ENCODE peak calls at places on chromosomes 16 and 17, in seven cellular contexts. One of them, this sample, is unnamed.

GRCh38 chr16:67298277-67298676 is 18.9 kb downstream of the PLEKHG4 start:
- DNase-seq in mesothelial cell of epicardium: no peak
- DNase-seq in astrocyte of the spinal cord: no peak
- DNase-seq in nephron progenitor cell: no peak
- DNase-seq in left ventricle myocardium superior: no peak
- DNase-seq in PC-9: no peak
- DNase-seq in left lobe of liver: no peak
- DNase-seq in this sample: no peak

GRCh38 chr16:89945654-89946053 is 2.9 kb upstream of the DEF8 start:
- DNase-seq in astrocyte of the spinal cord: no peak
- DNase-seq in mesothelial cell of epicardium: no peak
- DNase-seq in left lobe of liver: no peak
- DNase-seq in nephron progenitor cell: no peak
- DNase-seq in PC-9: no peak
- DNase-seq in left ventricle myocardium superior: no peak
- DNase-seq in this sample: no peak

GRCh38 chr16:72124761-72125634 is 31.4 kb downstream of the DHX38 start:
- DNase-seq in PC-9: peak; percentile 39
- DNase-seq in left ventricle myocardium superior: peak; percentile 70
- DNase-seq in left lobe of liver: peak; percentile 68
- DNase-seq in astrocyte of the spinal cord: peak; percentile 75
- DNase-seq in mesothelial cell of epicardium: peak; percentile 82
- DNase-seq in nephron progenitor cell: peak; percentile 79
- DNase-seq in this sample: peak; percentile 74

GRCh38 chr16:30358990-30359870 is 4.1 kb upstream of the CD2BP2 start:
- DNase-seq in mesothelial cell of epicardium: no peak
- DNase-seq in PC-9: no peak
- DNase-seq in nephron progenitor cell: no peak
- DNase-seq in astrocyte of the spinal cord: no peak
- DNase-seq in left lobe of liver: no peak
- DNase-seq in left ventricle myocardium superior: peak; percentile 0
- DNase-seq in this sample: no peak

GRCh38 chr16:3143598-3144330 is 8.9 kb downstream of the ZNF213 start:
- DNase-seq in astrocyte of the spinal cord: no peak
- DNase-seq in mesothelial cell of epicardium: no peak
- DNase-seq in PC-9: peak; percentile 5
- DNase-seq in nephron progenitor cell: no peak
- DNase-seq in left lobe of liver: peak; percentile 95
- DNase-seq in left ventricle myocardium superior: peak; percentile 75
- DNase-seq in this sample: peak; percentile 50

GRCh38 chr16:68040506-68041288 is 17.6 kb downstream of the DUS2 start:
- DNase-seq in nephron progenitor cell: peak; percentile 88
- DNase-seq in left lobe of liver: peak; percentile 87
- DNase-seq in left ventricle myocardium superior: peak; percentile 89
- DNase-seq in PC-9: peak; percentile 55
- DNase-seq in astrocyte of the spinal cord: peak; percentile 61
- DNase-seq in mesothelial cell of epicardium: peak; percentile 82
- DNase-seq in this sample: peak; percentile 86

GRCh38 chr16:13307255-13307654 is 405.9 kb downstream of the SHISA9 start:
- DNase-seq in nephron progenitor cell: no peak
- DNase-seq in mesothelial cell of epicardium: no peak
- DNase-seq in astrocyte of the spinal cord: peak; percentile 92
- DNase-seq in left lobe of liver: no peak
- DNase-seq in left ventricle myocardium superior: no peak
- DNase-seq in PC-9: peak; percentile 99
- DNase-seq in this sample: no peak

GRCh38 chr17:63436523-63437110 is 9.5 kb downstream of the CYB561 start:
- DNase-seq in left ventricle myocardium superior: no peak
- DNase-seq in mesothelial cell of epicardium: no peak
- DNase-seq in PC-9: no peak
- DNase-seq in nephron progenitor cell: no peak
- DNase-seq in left lobe of liver: no peak
- DNase-seq in astrocyte of the spinal cord: no peak
- DNase-seq in this sample: peak; percentile 38

GRCh38 chr17:67151717-67152116 is 93.3 kb downstream of the HELZ start:
- DNase-seq in nephron progenitor cell: no peak
- DNase-seq in mesothelial cell of epicardium: no peak
- DNase-seq in left ventricle myocardium superior: no peak
- DNase-seq in astrocyte of the spinal cord: peak; percentile 58
- DNase-seq in left lobe of liver: no peak
- DNase-seq in PC-9: no peak
- DNase-seq in this sample: no peak

GRCh38 chr17:17990282-17990681 is 17.6 kb downstream of the DRC3 start:
- DNase-seq in astrocyte of the spinal cord: no peak
- DNase-seq in PC-9: peak; percentile 85
- DNase-seq in mesothelial cell of epicardium: no peak
- DNase-seq in left ventricle myocardium superior: no peak
- DNase-seq in left lobe of liver: no peak
- DNase-seq in nephron progenitor cell: no peak
- DNase-seq in this sample: no peak

GRCh38 chr16:85674418-85674755 is 14.4 kb downstream of the GINS2 start:
- DNase-seq in mesothelial cell of epicardium: no peak
- DNase-seq in left ventricle myocardium superior: no peak
- DNase-seq in nephron progenitor cell: no peak
- DNase-seq in left lobe of liver: no peak
- DNase-seq in astrocyte of the spinal cord: no peak
- DNase-seq in PC-9: no peak
- DNase-seq in this sample: no peak

GRCh38 chr17:75584358-75585175 is 3.0 kb upstream of the MYO15B start:
- DNase-seq in nephron progenitor cell: no peak
- DNase-seq in PC-9: no peak
- DNase-seq in astrocyte of the spinal cord: no peak
- DNase-seq in left lobe of liver: no peak
- DNase-seq in mesothelial cell of epicardium: no peak
- DNase-seq in left ventricle myocardium superior: no peak
- DNase-seq in this sample: no peak

GRCh38 chr17:4490109-4490591 is 8.5 kb upstream of the SPNS2 start:
- DNase-seq in left ventricle myocardium superior: no peak
- DNase-seq in left lobe of liver: no peak
- DNase-seq in PC-9: peak; percentile 87
- DNase-seq in nephron progenitor cell: no peak
- DNase-seq in mesothelial cell of epicardium: no peak
- DNase-seq in astrocyte of the spinal cord: no peak
- DNase-seq in this sample: no peak

GRCh38 chr17:33642002-33642401 is 348.9 kb upstream of the ASIC2 start:
- DNase-seq in left ventricle myocardium superior: no peak
- DNase-seq in nephron progenitor cell: no peak
- DNase-seq in PC-9: no peak
- DNase-seq in mesothelial cell of epicardium: no peak
- DNase-seq in left lobe of liver: no peak
- DNase-seq in astrocyte of the spinal cord: no peak
- DNase-seq in this sample: no peak

GRCh38 chr16:65648111-65648510 is 526.2 kb upstream of the CDH11 start:
- DNase-seq in nephron progenitor cell: no peak
- DNase-seq in left lobe of liver: no peak
- DNase-seq in mesothelial cell of epicardium: no peak
- DNase-seq in PC-9: no peak
- DNase-seq in astrocyte of the spinal cord: no peak
- DNase-seq in left ventricle myocardium superior: no peak
- DNase-seq in this sample: no peak

GRCh38 chr16:3458278-3458851 is 14.9 kb downstream of the NAA60 start:
- DNase-seq in left ventricle myocardium superior: peak; percentile 53
- DNase-seq in left lobe of liver: no peak
- DNase-seq in mesothelial cell of epicardium: peak; percentile 46
- DNase-seq in PC-9: no peak
- DNase-seq in astrocyte of the spinal cord: peak; percentile 29
- DNase-seq in nephron progenitor cell: no peak
- DNase-seq in this sample: no peak

GRCh38 chr17:74892974-74893911 is at the start of gene FADS6:
- DNase-seq in left ventricle myocardium superior: no peak
- DNase-seq in PC-9: no peak
- DNase-seq in mesothelial cell of epicardium: no peak
- DNase-seq in left lobe of liver: peak; percentile 74
- DNase-seq in nephron progenitor cell: peak; percentile 60
- DNase-seq in astrocyte of the spinal cord: no peak
- DNase-seq in this sample: no peak

GRCh38 chr16:51276335-51276734 is 125.3 kb upstream of the SALL1 start:
- DNase-seq in PC-9: no peak
- DNase-seq in astrocyte of the spinal cord: no peak
- DNase-seq in left lobe of liver: no peak
- DNase-seq in nephron progenitor cell: no peak
- DNase-seq in mesothelial cell of epicardium: no peak
- DNase-seq in left ventricle myocardium superior: no peak
- DNase-seq in this sample: no peak

GRCh38 chr16:84931506-84931905 is 79.8 kb downstream of the ZDHHC7 start:
- DNase-seq in mesothelial cell of epicardium: no peak
- DNase-seq in PC-9: no peak
- DNase-seq in nephron progenitor cell: no peak
- DNase-seq in left lobe of liver: no peak
- DNase-seq in astrocyte of the spinal cord: no peak
- DNase-seq in left ventricle myocardium superior: no peak
- DNase-seq in this sample: no peak

GRCh38 chr17:55318715-55319487 is 54.1 kb downstream of the HLF start:
- DNase-seq in mesothelial cell of epicardium: no peak
- DNase-seq in left ventricle myocardium superior: no peak
- DNase-seq in nephron progenitor cell: no peak
- DNase-seq in PC-9: no peak
- DNase-seq in astrocyte of the spinal cord: no peak
- DNase-seq in left lobe of liver: peak; percentile 43
- DNase-seq in this sample: no peak

GRCh38 chr16:2095918-2096582 is 39.6 kb downstream of the PKD1 start:
- DNase-seq in left lobe of liver: no peak
- DNase-seq in left ventricle myocardium superior: no peak
- DNase-seq in astrocyte of the spinal cord: no peak
- DNase-seq in nephron progenitor cell: no peak
- DNase-seq in PC-9: no peak
- DNase-seq in mesothelial cell of epicardium: no peak
- DNase-seq in this sample: no peak

GRCh38 chr17:61536417-61536955 is 54.5 kb downstream of the NACA2 start:
- DNase-seq in left ventricle myocardium superior: no peak
- DNase-seq in left lobe of liver: no peak
- DNase-seq in nephron progenitor cell: no peak
- DNase-seq in astrocyte of the spinal cord: no peak
- DNase-seq in PC-9: no peak
- DNase-seq in mesothelial cell of epicardium: no peak
- DNase-seq in this sample: no peak

GRCh38 chr16:24273511-24273910 is 17.4 kb downstream of the CACNG3 start:
- DNase-seq in PC-9: peak; percentile 63
- DNase-seq in mesothelial cell of epicardium: no peak
- DNase-seq in left lobe of liver: no peak
- DNase-seq in astrocyte of the spinal cord: no peak
- DNase-seq in left ventricle myocardium superior: no peak
- DNase-seq in nephron progenitor cell: no peak
- DNase-seq in this sample: no peak

GRCh38 chr16:78072275-78072674 is 27.2 kb upstream of the WWOX start:
- DNase-seq in astrocyte of the spinal cord: no peak
- DNase-seq in left lobe of liver: no peak
- DNase-seq in mesothelial cell of epicardium: no peak
- DNase-seq in left ventricle myocardium superior: no peak
- DNase-seq in nephron progenitor cell: no peak
- DNase-seq in PC-9: no peak
- DNase-seq in this sample: no peak

GRCh38 chr16:16915771-16916170 is 536.8 kb downstream of the NPIPA7 start:
- DNase-seq in left lobe of liver: no peak
- DNase-seq in astrocyte of the spinal cord: no peak
- DNase-seq in nephron progenitor cell: no peak
- DNase-seq in mesothelial cell of epicardium: no peak
- DNase-seq in left ventricle myocardium superior: no peak
- DNase-seq in PC-9: no peak
- DNase-seq in this sample: no peak

GRCh38 chr17:17071531-17072360 is 29.5 kb downstream of the MPRIP start:
- DNase-seq in astrocyte of the spinal cord: no peak
- DNase-seq in PC-9: no peak
- DNase-seq in left lobe of liver: no peak
- DNase-seq in left ventricle myocardium superior: no peak
- DNase-seq in mesothelial cell of epicardium: no peak
- DNase-seq in nephron progenitor cell: no peak
- DNase-seq in this sample: peak; percentile 8

GRCh38 chr16:49484936-49485335 is 111.3 kb downstream of the C16orf78 start:
- DNase-seq in astrocyte of the spinal cord: no peak
- DNase-seq in left ventricle myocardium superior: no peak
- DNase-seq in PC-9: no peak
- DNase-seq in left lobe of liver: no peak
- DNase-seq in mesothelial cell of epicardium: no peak
- DNase-seq in nephron progenitor cell: no peak
- DNase-seq in this sample: no peak

GRCh38 chr16:30398660-30399434 is 3.6 kb downstream of the ZNF48 start:
- DNase-seq in nephron progenitor cell: no peak
- DNase-seq in astrocyte of the spinal cord: no peak
- DNase-seq in left lobe of liver: no peak
- DNase-seq in mesothelial cell of epicardium: no peak
- DNase-seq in left ventricle myocardium superior: no peak
- DNase-seq in PC-9: no peak
- DNase-seq in this sample: no peak

GRCh38 chr17:45149669-45150603 is 1.7 kb downstream of the HEXIM1 start:
- DNase-seq in mesothelial cell of epicardium: peak; percentile 58
- DNase-seq in left ventricle myocardium superior: peak; percentile 77
- DNase-seq in astrocyte of the spinal cord: peak; percentile 59
- DNase-seq in nephron progenitor cell: peak; percentile 58
- DNase-seq in PC-9: peak; percentile 58
- DNase-seq in left lobe of liver: no peak
- DNase-seq in this sample: peak; percentile 72

GRCh38 chr17:4472281-4472680 is 26.4 kb upstream of the SPNS2 start:
- DNase-seq in PC-9: no peak
- DNase-seq in left ventricle myocardium superior: no peak
- DNase-seq in mesothelial cell of epicardium: no peak
- DNase-seq in astrocyte of the spinal cord: no peak
- DNase-seq in left lobe of liver: no peak
- DNase-seq in nephron progenitor cell: no peak
- DNase-seq in this sample: no peak

GRCh38 chr17:17353625-17354484 is 50.7 kb downstream of the NT5M start:
- DNase-seq in left lobe of liver: no peak
- DNase-seq in left ventricle myocardium superior: no peak
- DNase-seq in nephron progenitor cell: no peak
- DNase-seq in mesothelial cell of epicardium: no peak
- DNase-seq in astrocyte of the spinal cord: no peak
- DNase-seq in PC-9: no peak
- DNase-seq in this sample: no peak

GRCh38 chr17:31715436-31715835 is 143.6 kb downstream of the COPRS start:
- DNase-seq in PC-9: no peak
- DNase-seq in left lobe of liver: no peak
- DNase-seq in astrocyte of the spinal cord: no peak
- DNase-seq in mesothelial cell of epicardium: no peak
- DNase-seq in nephron progenitor cell: no peak
- DNase-seq in left ventricle myocardium superior: no peak
- DNase-seq in this sample: no peak

GRCh38 chr16:58487566-58488351 is 12.2 kb upstream of the NDRG4 start:
- DNase-seq in mesothelial cell of epicardium: peak; percentile 93
- DNase-seq in PC-9: peak; percentile 58
- DNase-seq in left ventricle myocardium superior: peak; percentile 93
- DNase-seq in nephron progenitor cell: peak; percentile 94
- DNase-seq in astrocyte of the spinal cord: peak; percentile 73
- DNase-seq in left lobe of liver: peak; percentile 78
- DNase-seq in this sample: peak; percentile 90

GRCh38 chr17:40103082-40103741 is 2.8 kb upstream of the NR1D1 start:
- DNase-seq in mesothelial cell of epicardium: no peak
- DNase-seq in left ventricle myocardium superior: no peak
- DNase-seq in PC-9: no peak
- DNase-seq in left lobe of liver: no peak
- DNase-seq in nephron progenitor cell: no peak
- DNase-seq in astrocyte of the spinal cord: no peak
- DNase-seq in this sample: no peak

GRCh38 chr17:79950306-79950705 is 85.4 kb downstream of the TBC1D16 start:
- DNase-seq in nephron progenitor cell: no peak
- DNase-seq in astrocyte of the spinal cord: no peak
- DNase-seq in mesothelial cell of epicardium: no peak
- DNase-seq in left ventricle myocardium superior: no peak
- DNase-seq in PC-9: no peak
- DNase-seq in left lobe of liver: peak; percentile 43
- DNase-seq in this sample: peak; percentile 23